ENCODE peak calls at places on chromosomes 13 and 19, in nine cellular contexts. C is left ventricle myocardium inferior, D is lower leg skin, B is HAP-1, G is lower lobe of right lung, R is transverse colon, S is psoas muscle, V is AG04450, I is endodermal cell. P is an unnamed sample.

GRCh38 chr13:66501187-66501586 is 728.9 kb downstream of the PCDH9 start:
- DNase-seq in V (no peak), G (no peak), B (no peak), I (no peak), S (no peak), R (no peak), D (no peak), C (no peak), P (no peak)

GRCh38 chr19:38656171-38656981 is 8.9 kb downstream of the ACTN4 start:
- DNase-seq in G (no peak), I (no peak), S (no peak), R (no peak), C (no peak), D (no peak), B (no peak), V (no peak), P (no peak)

GRCh38 chr13:32299893-32300292 is 15.3 kb downstream of the ZAR1L start:
- DNase-seq in S (no peak), C (no peak), R (no peak), D (no peak), G (no peak), B (no peak), I (no peak), V (no peak), P (no peak)

GRCh38 chr19:38741670-38742069 is 2.6 kb downstream of the CAPN12 start:
- DNase-seq in G (peak; percentile 27), C (no peak), V (no peak), D (no peak), I (no peak), B (no peak), S (no peak), R (no peak), P (no peak)

GRCh38 chr13:24270639-24271131 is 38.7 kb upstream of the C1QTNF9 start:
- DNase-seq in R (peak; percentile 62), I (peak; percentile 52), V (no peak), C (peak; percentile 65), D (peak; percentile 47), G (peak; percentile 83), B (peak; percentile 23), S (peak; percentile 62), P (no peak)

GRCh38 chr13:46185634-46186033 is 3.7 kb upstream of the LCP1 start:
- DNase-seq in B (no peak), C (no peak), V (no peak), G (no peak), I (no peak), S (no peak), R (no peak), D (no peak), P (no peak)

GRCh38 chr13:93857126-93857525 is 622.4 kb downstream of the DCT start:
- DNase-seq in V (peak; percentile 20), C (no peak), B (no peak), D (no peak), R (no peak), S (no peak), I (no peak), G (no peak), P (no peak)

GRCh38 chr19:2187164-2187563 is 23.4 kb downstream of the DOT1L start:
- DNase-seq in G (no peak), C (no peak), R (no peak), V (no peak), I (no peak), B (no peak), S (no peak), D (no peak), P (no peak)

GRCh38 chr13:46559272-46559805 is 6.4 kb downstream of the LRCH1 start:
- DNase-seq in D (no peak), I (no peak), G (no peak), V (no peak), B (no peak), S (no peak), R (no peak), C (no peak), P (no peak)

GRCh38 chr19:2251577-2252480 is 2.7 kb downstream of the AMH start:
- DNase-seq in V (no peak), B (no peak), G (no peak), C (no peak), R (no peak), S (no peak), D (no peak), I (no peak), P (no peak)

DNA sequence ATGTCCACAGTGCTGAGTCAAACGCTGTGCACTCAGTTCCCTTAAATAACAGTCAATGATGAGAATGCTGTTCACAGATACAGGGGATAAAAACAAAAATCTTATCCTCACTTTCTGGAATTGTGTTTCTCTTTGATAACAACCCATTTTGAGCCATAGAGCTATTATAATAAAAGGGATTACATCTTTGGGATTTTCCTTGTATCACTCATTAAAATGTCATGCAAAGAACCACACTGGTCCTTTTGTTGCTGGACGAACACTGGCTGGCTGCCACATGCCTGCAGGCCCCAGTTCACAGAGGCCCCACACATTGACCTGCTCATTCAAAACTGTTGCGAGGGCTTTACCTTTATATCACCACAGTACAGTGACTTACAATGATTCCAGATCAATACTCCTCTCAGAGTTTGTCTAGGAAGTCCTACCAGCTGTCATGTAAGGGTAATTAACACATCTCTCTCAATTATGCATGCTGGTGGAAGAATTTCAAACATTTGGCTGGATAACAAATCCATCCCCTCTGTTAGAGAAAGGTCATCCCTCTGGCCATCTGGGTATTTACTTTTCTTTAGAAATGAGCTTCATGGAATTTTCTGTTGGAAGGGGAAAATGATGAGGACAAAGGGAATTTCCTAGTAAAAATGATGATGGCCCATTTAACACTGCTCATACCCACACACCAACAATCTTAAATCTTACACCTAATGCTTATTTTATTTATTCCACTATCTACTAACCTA is 85.9 kb downstream of the MBNL2 start:
- DNase-seq in V (no peak), S (no peak), B (peak; percentile 93), D (no peak), C (peak; percentile 51), G (no peak), I (no peak), R (no peak), P (no peak)
- H3K4me3 ChIP-seq in V (no peak overlapping the region), S (peak overlapping the region; percentile 15), B (no peak overlapping the region), D (no peak overlapping the region), C (no peak overlapping the region), G (no peak overlapping the region), I (no peak overlapping the region), R (no peak overlapping the region), P (no peak overlapping the region)

DNA sequence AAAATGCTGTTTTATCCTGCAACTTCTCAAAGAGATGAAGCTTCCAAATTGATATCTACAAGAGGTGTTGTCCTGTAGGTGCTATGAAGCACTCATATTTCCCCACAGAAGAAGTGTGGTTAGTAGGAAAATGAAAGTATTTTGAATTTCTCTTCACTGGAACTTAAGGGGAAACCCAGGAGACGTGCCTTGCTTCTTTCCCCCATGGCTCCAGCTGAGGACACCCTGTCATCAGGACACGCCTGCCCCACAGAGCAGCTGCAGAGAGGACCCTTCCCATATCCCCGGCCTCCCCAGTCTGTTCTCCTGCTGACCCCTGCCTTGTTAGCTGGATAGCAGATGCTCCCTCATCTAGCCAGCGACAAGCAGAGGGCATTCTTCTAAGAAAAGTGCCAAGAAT is 371.3 kb downstream of the COG6 start:
- DNase-seq in G (no peak), V (no peak), B (no peak), I (no peak), S (no peak), C (no peak), R (no peak), D (no peak), P (no peak)
- H3K4me3 ChIP-seq in G (no peak overlapping the region), V (no peak overlapping the region), B (no peak overlapping the region), I (no peak overlapping the region), S (no peak overlapping the region), C (no peak overlapping the region), R (no peak overlapping the region), D (no peak overlapping the region), P (no peak overlapping the region)

DNA sequence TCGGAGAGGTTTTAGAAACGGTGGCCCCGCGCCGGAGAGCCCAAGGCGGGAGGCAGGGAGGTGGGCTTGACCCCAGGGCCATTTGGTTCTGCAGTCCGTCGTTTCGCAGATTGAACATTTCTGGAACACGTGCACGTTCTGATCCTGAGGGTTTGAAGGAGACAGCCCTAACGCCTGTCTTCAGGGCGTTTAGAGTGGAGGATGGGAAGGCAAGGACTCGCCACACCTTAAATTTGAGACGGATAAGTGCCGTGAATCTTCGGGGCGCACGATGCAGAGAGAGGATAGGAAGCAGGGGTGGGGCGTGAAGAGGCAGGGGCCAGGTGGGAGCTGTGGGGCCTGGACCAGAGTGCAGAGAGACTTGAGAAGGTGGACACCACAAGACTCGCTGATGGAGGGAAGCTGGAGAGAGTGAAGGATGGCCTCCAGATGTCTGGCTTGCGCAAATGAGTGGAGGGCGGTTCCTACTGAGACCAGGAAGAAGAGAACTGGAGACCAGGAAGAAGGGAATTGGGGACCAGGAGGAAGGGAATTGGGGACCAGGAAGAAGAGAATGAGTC is 804 bp upstream of the MIER2 start:
- DNase-seq in S (no peak), D (no peak), C (no peak), R (no peak), V (no peak), I (no peak), G (no peak), B (no peak), P (no peak)
- H3K4me3 ChIP-seq in S (peak overlapping the region; percentile 74), D (peak overlapping the region; percentile 21), C (peak overlapping the region; percentile 84), R (no peak overlapping the region), V (no peak overlapping the region), I (peak overlapping the region; percentile 82), G (peak overlapping the region; percentile 84), B (peak overlapping the region; percentile 29), P (no peak overlapping the region)

GRCh38 chr13:112686987-112687386 is 2.9 kb upstream of the ATP11A start:
- DNase-seq in B (no peak), I (peak; percentile 45), C (no peak), D (no peak), G (no peak), R (no peak), V (no peak), S (no peak), P (no peak)

GRCh38 chr13:112688560-112689497 is 1.0 kb upstream of the ATP11A start:
- DNase-seq in D (no peak), G (peak; percentile 89), S (no peak), V (no peak), C (no peak), I (peak; percentile 82), B (peak; percentile 23), R (peak; percentile 29), P (no peak)

GRCh38 chr13:112686364-112686763 is 3.5 kb upstream of the ATP11A start:
- DNase-seq in R (no peak), G (no peak), C (no peak), I (peak; percentile 34), B (no peak), S (no peak), V (no peak), D (no peak), P (no peak)

GRCh38 chr13:112689498-112690241 is at the start of gene ATP11A:
- DNase-seq in G (peak; percentile 96), D (peak; percentile 85), C (peak; percentile 95), B (peak; percentile 89), V (peak; percentile 76), S (peak; percentile 93), R (peak; percentile 91), I (peak; percentile 91), P (no peak)

DNA sequence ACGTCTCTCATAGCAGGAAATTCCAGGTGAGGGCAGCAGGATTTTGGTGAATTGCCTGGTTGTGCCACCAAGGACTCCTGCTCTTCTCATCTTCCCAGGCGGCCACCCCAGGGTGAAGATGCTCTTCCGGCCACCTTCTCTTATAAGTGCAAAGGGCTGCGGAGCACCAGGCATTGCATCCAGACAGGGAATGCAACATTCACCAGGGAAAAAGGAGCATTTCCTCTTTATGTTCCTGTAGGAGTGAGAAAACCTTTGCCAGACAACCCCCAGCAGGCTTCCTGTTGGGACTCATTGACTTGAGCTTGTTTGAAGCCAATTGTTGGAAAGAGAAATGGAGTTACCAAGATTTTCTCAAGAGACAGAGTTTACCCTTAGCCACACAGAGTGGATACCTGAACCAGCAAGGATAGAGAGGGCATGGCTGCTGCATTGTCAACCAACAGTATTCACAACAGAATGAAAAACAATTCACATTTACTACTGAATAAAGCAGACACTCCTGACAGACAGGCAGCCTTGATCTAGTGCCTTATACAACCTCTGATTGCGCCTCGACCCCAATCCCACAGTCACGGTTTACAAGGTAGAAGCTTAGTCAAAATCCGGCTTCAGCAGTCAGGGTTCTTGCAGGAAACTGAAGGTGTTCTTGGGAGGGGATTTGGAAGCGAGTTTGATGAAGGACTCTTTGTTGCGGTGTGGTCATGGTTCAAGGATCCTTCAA is 1.8 kb upstream of the ATP11A start:
- DNase-seq in R (no peak), D (no peak), V (no peak), S (no peak), G (no peak), B (no peak), I (peak; percentile 45), C (no peak), P (no peak)
- H3K4me3 ChIP-seq in R (no peak overlapping the region), D (no peak overlapping the region), V (no peak overlapping the region), S (no peak overlapping the region), G (no peak overlapping the region), B (no peak overlapping the region), I (no peak overlapping the region), C (no peak overlapping the region), P (no peak overlapping the region)